ENCODE peak calls at places on chromosomes 5 and 9, in seven cellular contexts. One of them, this sample, is unnamed.

GRCh38 chr5:150108711-150109605 is 22.6 kb upstream of the CSF1R start:
- DNase-seq in GM23248: no peak
- DNase-seq in effector memory CD8-positive, alpha-beta T cell: no peak
- DNase-seq in IMR-90: no peak
- DNase-seq in sigmoid colon: no peak
- DNase-seq in SJSA1: no peak
- DNase-seq in CD4-positive, CD25-positive, alpha-beta regulatory T cell: no peak
- DNase-seq in this sample: no peak

GRCh38 chr9:36987891-36988290 is 46.2 kb downstream of the PAX5 start:
- DNase-seq in GM23248: peak; percentile 46
- DNase-seq in effector memory CD8-positive, alpha-beta T cell: no peak
- DNase-seq in IMR-90: peak; percentile 21
- DNase-seq in sigmoid colon: no peak
- DNase-seq in SJSA1: no peak
- DNase-seq in CD4-positive, CD25-positive, alpha-beta regulatory T cell: no peak
- DNase-seq in this sample: no peak

GRCh38 chr5:153571157-153571556 is 80.7 kb downstream of the GRIA1 start:
- DNase-seq in GM23248: no peak
- DNase-seq in effector memory CD8-positive, alpha-beta T cell: no peak
- DNase-seq in IMR-90: no peak
- DNase-seq in sigmoid colon: no peak
- DNase-seq in SJSA1: no peak
- DNase-seq in CD4-positive, CD25-positive, alpha-beta regulatory T cell: no peak
- DNase-seq in this sample: no peak

GRCh38 chr9:128633057-128633456 is 23.6 kb downstream of the DYNC2I2 start:
- DNase-seq in GM23248: no peak
- DNase-seq in effector memory CD8-positive, alpha-beta T cell: no peak
- DNase-seq in IMR-90: no peak
- DNase-seq in sigmoid colon: no peak
- DNase-seq in SJSA1: no peak
- DNase-seq in CD4-positive, CD25-positive, alpha-beta regulatory T cell: no peak
- DNase-seq in this sample: no peak

GRCh38 chr9:38336341-38336740 is 56.2 kb upstream of the ALDH1B1 start:
- DNase-seq in GM23248: no peak
- DNase-seq in effector memory CD8-positive, alpha-beta T cell: no peak
- DNase-seq in IMR-90: no peak
- DNase-seq in sigmoid colon: peak; percentile 47
- DNase-seq in SJSA1: no peak
- DNase-seq in CD4-positive, CD25-positive, alpha-beta regulatory T cell: no peak
- DNase-seq in this sample: no peak

GRCh38 chr5:169012471-169012870 is 288.5 kb downstream of the SLIT3 start:
- DNase-seq in GM23248: no peak
- DNase-seq in effector memory CD8-positive, alpha-beta T cell: no peak
- DNase-seq in IMR-90: no peak
- DNase-seq in sigmoid colon: no peak
- DNase-seq in SJSA1: no peak
- DNase-seq in CD4-positive, CD25-positive, alpha-beta regulatory T cell: no peak
- DNase-seq in this sample: no peak

GRCh38 chr9:113012492-113012891 is 500 bp upstream of the ZNF883 start:
- DNase-seq in GM23248: peak; percentile 14
- DNase-seq in effector memory CD8-positive, alpha-beta T cell: no peak
- DNase-seq in IMR-90: no peak
- DNase-seq in sigmoid colon: no peak
- DNase-seq in SJSA1: no peak
- DNase-seq in CD4-positive, CD25-positive, alpha-beta regulatory T cell: no peak
- DNase-seq in this sample: no peak

GRCh38 chr5:2093859-2094615 is 211.3 kb upstream of the IRX4 start:
- DNase-seq in GM23248: peak; percentile 76
- DNase-seq in effector memory CD8-positive, alpha-beta T cell: no peak
- DNase-seq in IMR-90: no peak
- DNase-seq in sigmoid colon: no peak
- DNase-seq in SJSA1: no peak
- DNase-seq in CD4-positive, CD25-positive, alpha-beta regulatory T cell: no peak
- DNase-seq in this sample: peak; percentile 29

GRCh38 chr9:17793713-17794622 is 215.1 kb downstream of the SH3GL2 start:
- DNase-seq in GM23248: peak; percentile 32
- DNase-seq in effector memory CD8-positive, alpha-beta T cell: no peak
- DNase-seq in IMR-90: no peak
- DNase-seq in sigmoid colon: no peak
- DNase-seq in SJSA1: no peak
- DNase-seq in CD4-positive, CD25-positive, alpha-beta regulatory T cell: no peak
- DNase-seq in this sample: no peak

GRCh38 chr9:98236881-98237487 is 18.5 kb downstream of the TBC1D2 start:
- DNase-seq in GM23248: no peak
- DNase-seq in effector memory CD8-positive, alpha-beta T cell: no peak
- DNase-seq in IMR-90: no peak
- DNase-seq in sigmoid colon: peak; percentile 30
- DNase-seq in SJSA1: no peak
- DNase-seq in CD4-positive, CD25-positive, alpha-beta regulatory T cell: no peak
- DNase-seq in this sample: no peak

GRCh38 chr5:175248416-175248905 is 195.5 kb downstream of the DRD1 start:
- DNase-seq in GM23248: no peak
- DNase-seq in effector memory CD8-positive, alpha-beta T cell: no peak
- DNase-seq in IMR-90: no peak
- DNase-seq in sigmoid colon: no peak
- DNase-seq in SJSA1: no peak
- DNase-seq in CD4-positive, CD25-positive, alpha-beta regulatory T cell: no peak
- DNase-seq in this sample: no peak

GRCh38 chr9:71592400-71592799 is 175.9 kb downstream of the CEMIP2 start:
- DNase-seq in GM23248: peak; percentile 43
- DNase-seq in effector memory CD8-positive, alpha-beta T cell: no peak
- DNase-seq in IMR-90: peak; percentile 3
- DNase-seq in sigmoid colon: no peak
- DNase-seq in SJSA1: no peak
- DNase-seq in CD4-positive, CD25-positive, alpha-beta regulatory T cell: no peak
- DNase-seq in this sample: no peak

GRCh38 chr9:133000842-133001241 is 22.3 kb downstream of the GFI1B start:
- DNase-seq in GM23248: no peak
- DNase-seq in effector memory CD8-positive, alpha-beta T cell: no peak
- DNase-seq in IMR-90: no peak
- DNase-seq in sigmoid colon: no peak
- DNase-seq in SJSA1: no peak
- DNase-seq in CD4-positive, CD25-positive, alpha-beta regulatory T cell: no peak
- DNase-seq in this sample: no peak

GRCh38 chr5:119288364-119289047 is 67.3 kb upstream of the TNFAIP8 start:
- DNase-seq in GM23248: peak; percentile 47
- DNase-seq in effector memory CD8-positive, alpha-beta T cell: no peak
- DNase-seq in IMR-90: peak; percentile 34
- DNase-seq in sigmoid colon: no peak
- DNase-seq in SJSA1: no peak
- DNase-seq in CD4-positive, CD25-positive, alpha-beta regulatory T cell: no peak
- DNase-seq in this sample: no peak